ENCODE peak calls at places on chromosomes 1 and 21, in four cellular contexts. P is HuH-7.5; Z is effector memory CD4-positive, alpha-beta T cell; J is cerebellar nuclear complex. K is an unnamed sample.

GRCh38 chr1:20100632-20101355 is 18.5 kb downstream of the PLA2G2D start:
- DNase-seq in P (peak; percentile 29), J (no peak), Z (peak; percentile 5), K (peak; percentile 43)

GRCh38 chr1:184870319-184870718 is 104.0 kb downstream of the NIBAN1 start:
- DNase-seq in J (no peak), Z (no peak), P (no peak), K (no peak)

GRCh38 chr21:41211041-41211426 is 43.1 kb downstream of the BACE2 start:
- DNase-seq in Z (no peak), P (no peak), J (no peak), K (no peak)

GRCh38 chr1:206953626-206954025 is 7.4 kb upstream of the PIGR start:
- DNase-seq in Z (no peak), J (no peak), P (no peak), K (no peak)

GRCh38 chr1:192739476-192740184 is 69.2 kb upstream of the RGS2 start:
- DNase-seq in Z (no peak), J (no peak), P (no peak), K (no peak)

GRCh38 chr1:198492872-198493271 is 47.6 kb downstream of the ATP6V1G3 start:
- DNase-seq in P (no peak), J (no peak), Z (no peak), K (no peak)

GRCh38 chr1:160726114-160726497 is 12.9 kb upstream of the SLAMF7 start:
- DNase-seq in Z (no peak), J (no peak), P (no peak), K (no peak)

GRCh38 chr1:3410435-3410915 is 44.0 kb upstream of the ARHGEF16 start:
- DNase-seq in P (no peak), J (no peak), Z (no peak), K (no peak)

GRCh38 chr1:112502827-112503226 is 5.9 kb upstream of the WNT2B start:
- DNase-seq in J (no peak), P (no peak), Z (no peak), K (no peak)

GRCh38 chr1:225754940-225755635 is 22.5 kb upstream of the SRP9 start:
- DNase-seq in Z (no peak), J (no peak), P (no peak), K (no peak)

GRCh38 chr1:43531906-43532584 is 1.4 kb downstream of the PTPRF start:
- DNase-seq in P (no peak), Z (no peak), J (no peak), K (no peak)

GRCh38 chr1:225460737-225461532 is 33.1 kb upstream of the LBR start:
- DNase-seq in J (no peak), Z (no peak), P (no peak), K (no peak)

GRCh38 chr1:235021321-235021720 is 107.3 kb downstream of the TOMM20 start:
- DNase-seq in Z (no peak), J (no peak), P (no peak), K (no peak)

GRCh38 chr1:17878837-17879236 is 123.7 kb downstream of the ACTL8 start:
- DNase-seq in P (no peak), Z (no peak), J (no peak), K (no peak)

GRCh38 chr1:117636637-117637425 is 31.0 kb downstream of the TENT5C start:
- DNase-seq in Z (no peak), P (no peak), J (no peak), K (no peak)

GRCh38 chr1:156892190-156893047 is 1.1 kb upstream of the PEAR1 start:
- DNase-seq in Z (peak; percentile 72), P (peak; percentile 95), J (peak; percentile 3), K (peak; percentile 98)

GRCh38 chr1:98700228-98700627 is 38.7 kb downstream of the SNX7 start:
- DNase-seq in P (no peak), Z (no peak), J (no peak), K (no peak)

GRCh38 chr1:180918519-180918918 is 5.8 kb downstream of the KIAA1614 start:
- DNase-seq in P (no peak), J (no peak), Z (no peak), K (peak; percentile 36)

GRCh38 chr1:39672551-39672947 is 642 bp upstream of the NT5C1A start:
- DNase-seq in J (peak; percentile 56), Z (peak; percentile 28), P (peak; percentile 47), K (peak; percentile 50)

K was measured in nephron progenitor cell.